ENCODE peak calls at places on chromosomes 5 and 9, in eight cellular contexts. E is uterus, F is ovary, P is tibial nerve, C is IMR-90, K is HCT116, W is heart left ventricle, I is breast epithelium. T is an unnamed sample.

GRCh38 chr9:92059045-92059444 is 56.2 kb downstream of the SPTLC1 start:
- DNase-seq in K (no peak), P (no peak), C (no peak), E (no peak), F (no peak), I (no peak), W (no peak), T (no peak)

GRCh38 chr5:134592141-134592746 is 40.4 kb downstream of the SAR1B start:
- DNase-seq in K (no peak), W (no peak), C (peak; percentile 41), I (no peak), P (no peak), F (no peak), E (no peak), T (no peak)

GRCh38 chr5:57650360-57651069 is 167.9 kb upstream of the ACTBL2 start:
- DNase-seq in I (no peak), F (no peak), W (no peak), P (no peak), K (peak; percentile 57), E (no peak), C (peak; percentile 53), T (peak; percentile 8)

GRCh38 chr5:78569441-78569840 is 79.1 kb downstream of the LHFPL2 start:
- DNase-seq in K (no peak), W (no peak), P (peak; percentile 42), I (peak; percentile 58), E (peak; percentile 59), F (peak; percentile 76), C (peak; percentile 87), T (peak; percentile 55)

GRCh38 chr9:7906783-7907182 is 107.2 kb upstream of the DMAC1 start:
- DNase-seq in E (no peak), C (no peak), I (no peak), F (no peak), K (no peak), W (no peak), P (no peak), T (no peak)

GRCh38 chr9:135366104-135366503 is 113.5 kb upstream of the PPP1R26 start:
- DNase-seq in P (no peak), E (no peak), I (no peak), C (no peak), W (no peak), K (no peak), F (no peak), T (no peak)

GRCh38 chr9:35406183-35406959 is 83.5 kb upstream of the RUSC2 start:
- DNase-seq in I (no peak), F (peak; percentile 70), E (peak; percentile 66), W (peak; percentile 70), P (no peak), K (no peak), C (no peak), T (peak; percentile 69)

GRCh38 chr5:9667906-9668305 is 37.8 kb upstream of the TAS2R1 start:
- DNase-seq in W (no peak), P (no peak), I (no peak), F (no peak), C (no peak), K (no peak), E (no peak), T (no peak)

GRCh38 chr5:58013542-58014258 is 446.2 kb downstream of the PLK2 start:
- DNase-seq in E (no peak), I (no peak), F (no peak), K (no peak), P (no peak), W (no peak), C (no peak), T (no peak)

GRCh38 chr5:42994285-42995151 is 45.6 kb downstream of the ANXA2R start:
- DNase-seq in I (no peak), K (peak; percentile 81), E (peak; percentile 84), P (peak; percentile 81), C (peak; percentile 93), F (peak; percentile 80), W (peak; percentile 92), T (peak; percentile 74)

GRCh38 chr9:29203216-29203930 is 1630.1 kb upstream of the C9orf72 start:
- DNase-seq in C (no peak), I (no peak), W (no peak), E (no peak), P (no peak), F (no peak), K (no peak), T (no peak)

GRCh38 chr9:79224672-79225433 is 346.9 kb upstream of the TLE4 start:
- DNase-seq in F (no peak), C (peak; percentile 96), E (no peak), W (no peak), K (no peak), I (no peak), P (no peak), T (no peak)

GRCh38 chr5:132026516-132027008 is 15.1 kb upstream of the ACSL6 start:
- DNase-seq in K (no peak), F (no peak), C (no peak), W (no peak), E (no peak), P (no peak), I (no peak), T (no peak)

GRCh38 chr5:133496631-133497030 is 115.7 kb downstream of the FSTL4 start:
- DNase-seq in K (no peak), W (no peak), E (no peak), F (no peak), C (no peak), I (no peak), P (no peak), T (no peak)

GRCh38 chr5:99061299-99061698 is 132.5 kb upstream of the CHD1 start:
- DNase-seq in K (no peak), F (no peak), W (peak; percentile 26), I (no peak), E (no peak), C (no peak), P (no peak), T (no peak)

GRCh38 chr9:104961701-104962359 is 33.9 kb upstream of the ABCA1 start:
- DNase-seq in E (no peak), F (no peak), W (no peak), C (peak; percentile 34), K (no peak), I (no peak), P (no peak), T (no peak)

GRCh38 chr9:126146254-126147145 is 180.1 kb upstream of the MVB12B start:
- DNase-seq in F (peak; percentile 2), P (no peak), I (no peak), W (no peak), E (no peak), K (no peak), C (no peak), T (no peak)

DNA sequence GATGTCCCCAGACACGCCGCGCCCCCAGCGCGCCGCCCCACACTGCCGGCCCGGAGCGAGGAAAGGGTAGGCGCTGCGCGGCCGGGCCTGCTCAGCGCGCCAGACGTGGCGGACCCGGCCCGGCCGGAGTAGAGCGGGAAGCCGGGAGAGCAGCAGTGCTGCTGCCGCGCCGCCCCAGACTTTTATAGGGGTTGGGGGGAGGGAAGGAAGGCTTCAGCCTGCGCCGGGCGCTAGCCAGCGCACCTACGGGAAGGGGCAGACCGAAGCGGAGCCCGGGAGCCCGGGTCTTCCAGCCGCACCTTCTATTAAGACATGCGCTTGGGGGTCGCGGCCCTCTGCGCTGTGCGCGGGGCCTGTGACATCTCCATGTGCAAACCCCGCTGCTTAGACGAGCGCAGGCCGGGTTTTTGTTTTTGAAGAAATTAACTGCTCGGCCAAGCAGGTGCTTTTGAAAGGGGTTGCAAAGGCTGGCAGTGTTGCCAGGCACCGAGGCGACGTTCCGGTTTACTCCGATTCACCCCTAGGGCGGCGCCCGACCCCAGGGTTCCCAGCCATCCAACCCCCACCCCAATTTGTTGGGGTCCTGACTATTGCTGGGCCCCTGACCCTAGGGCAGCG is 361 bp upstream of the PAX5 start:
- DNase-seq in K (no peak), I (no peak), E (no peak), F (no peak), P (no peak), C (no peak), W (no peak), T (peak; percentile 36)
- TF ChIP-seq CTCF in K (no peak), I (no peak), E (no peak), F (no peak), P (no peak), C (no peak), W (no peak), T (no peak)

GRCh38 chr5:151058891-151059611 is 21.8 kb downstream of the TNIP1 start:
- DNase-seq in K (no peak), F (no peak), C (no peak), W (no peak), E (no peak), I (no peak), P (no peak), T (no peak)
- H3K36me3 ChIP-seq in K (peaks cover 14% of the 10 kb centered on the region), F (no peaks in the 10 kb centered on the region), C (peaks cover 59% of the 10 kb centered on the region), W (peaks cover 83% of the 10 kb centered on the region), E (no peaks in the 10 kb centered on the region), I (no peaks in the 10 kb centered on the region), P (peaks cover 3% of the 10 kb centered on the region), T (peaks cover 2% of the 10 kb centered on the region)

GRCh38 chr5:80654391-80655230 is at the start of the genes DHFR and MSH3:
- DNase-seq in C (peak; percentile 83), W (peak; percentile 91), E (peak; percentile 85), I (peak; percentile 86), K (peak; percentile 85), P (peak; percentile 78), F (peak; percentile 81), T (peak; percentile 76)
- TF ChIP-seq POLR2A in C (peak; percentile 69), W (peak; percentile 63), E (no peak), I (no peak), K (peak; percentile 84), P (peak; percentile 56), F (no peak), T (no peak)

GRCh38 chr5:174828786-174829510 is 104.6 kb downstream of the MSX2 start:
- DNase-seq in E (no peak), K (no peak), C (no peak), I (no peak), F (no peak), P (no peak), W (no peak), T (no peak)
- TF ChIP-seq CTCF in E (no peak), K (no peak), C (no peak), I (no peak), F (no peak), P (no peak), W (no peak), T (no peak)

GRCh38 chr9:136426787-136427186 is 12.9 kb downstream of the INPP5E start:
- DNase-seq in E (peak; percentile 45), K (no peak), I (no peak), P (no peak), C (no peak), W (no peak), F (no peak), T (no peak)

GRCh38 chr9:136421791-136422190 is 11.3 kb downstream of the PMPCA start:
- DNase-seq in F (no peak), K (no peak), W (no peak), P (no peak), C (no peak), I (no peak), E (no peak), T (no peak)

GRCh38 chr9:136424750-136425362 is 14.4 kb downstream of the PMPCA start:
- DNase-seq in E (no peak), F (no peak), K (no peak), P (no peak), I (no peak), C (no peak), W (no peak), T (no peak)

GRCh38 chr9:136422876-136423275 is 12.4 kb downstream of the PMPCA start:
- DNase-seq in I (no peak), K (no peak), E (no peak), P (no peak), F (no peak), W (no peak), C (no peak), T (no peak)

GRCh38 chr9:136423432-136424146 is 13.1 kb downstream of the PMPCA start:
- DNase-seq in K (no peak), E (no peak), W (no peak), F (no peak), I (no peak), P (no peak), C (no peak), T (no peak)
- H3K36me3 ChIP-seq in K (peaks cover 38% of the 10 kb centered on the region), E (no peaks in the 10 kb centered on the region), W (peaks cover 73% of the 10 kb centered on the region), F (no peaks in the 10 kb centered on the region), I (peaks cover 15% of the 10 kb centered on the region), P (no peaks in the 10 kb centered on the region), C (peaks cover 57% of the 10 kb centered on the region), T (peaks cover 33% of the 10 kb centered on the region)